ENCODE peak calls at places on chromosomes 6 and 20, in eight cellular contexts. One of them, this sample, is unnamed. For H3K9me3, the result is how much of the 10 kb centered on the place peaks cover.

GRCh38 chr20:62292115-62292514 is 10.7 kb upstream of the ADRM1 start:
- DNase-seq in heart left ventricle: no peak
- DNase-seq in gastrocnemius medialis: no peak
- DNase-seq in tibial nerve: no peak
- DNase-seq in HCT116: no peak
- DNase-seq in upper lobe of left lung: no peak
- DNase-seq in body of pancreas: no peak
- DNase-seq in A549: no peak
- DNase-seq in this sample: no peak

GRCh38 chr20:33909331-33909921 is 84.3 kb upstream of the RALY start:
- DNase-seq in A549: peak
- DNase-seq in tibial nerve: no peak
- DNase-seq in HCT116: peak
- DNase-seq in gastrocnemius medialis: no peak
- DNase-seq in body of pancreas: no peak
- DNase-seq in upper lobe of left lung: no peak
- DNase-seq in heart left ventricle: no peak
- DNase-seq in this sample: no peak

GRCh38 chr6:62283359-62283758 is 2.7 kb downstream of the KHDRBS2 start:
- DNase-seq in heart left ventricle: no peak
- DNase-seq in tibial nerve: no peak
- DNase-seq in HCT116: no peak
- DNase-seq in body of pancreas: no peak
- DNase-seq in A549: no peak
- DNase-seq in gastrocnemius medialis: no peak
- DNase-seq in upper lobe of left lung: no peak
- DNase-seq in this sample: no peak

GRCh38 chr6:37830225-37830624 is 10.7 kb downstream of the ZFAND3 start:
- DNase-seq in HCT116: no peak
- DNase-seq in gastrocnemius medialis: no peak
- DNase-seq in tibial nerve: no peak
- DNase-seq in upper lobe of left lung: no peak
- DNase-seq in A549: no peak
- DNase-seq in heart left ventricle: no peak
- DNase-seq in body of pancreas: no peak
- DNase-seq in this sample: no peak

GRCh38 chr6:47151232-47151898 is 109.2 kb upstream of the ADGRF1 start:
- DNase-seq in tibial nerve: no peak
- DNase-seq in A549: peak
- DNase-seq in HCT116: no peak
- DNase-seq in body of pancreas: no peak
- DNase-seq in heart left ventricle: no peak
- DNase-seq in gastrocnemius medialis: no peak
- DNase-seq in upper lobe of left lung: no peak
- DNase-seq in this sample: no peak

GRCh38 chr6:148342146-148343027 is at the start of gene SASH1:
- DNase-seq in tibial nerve: peak
- DNase-seq in HCT116: peak
- DNase-seq in gastrocnemius medialis: peak
- DNase-seq in heart left ventricle: peak
- DNase-seq in A549: peak
- DNase-seq in body of pancreas: peak
- DNase-seq in upper lobe of left lung: peak
- DNase-seq in this sample: peak

GRCh38 chr6:24125980-24126379 is at the start of gene NRSN1:
- DNase-seq in heart left ventricle: no peak
- DNase-seq in HCT116: no peak
- DNase-seq in upper lobe of left lung: peak
- DNase-seq in body of pancreas: peak
- DNase-seq in tibial nerve: no peak
- DNase-seq in gastrocnemius medialis: no peak
- DNase-seq in A549: no peak
- DNase-seq in this sample: no peak

GRCh38 chr20:7352165-7352564 is 584.7 kb downstream of the BMP2 start:
- DNase-seq in upper lobe of left lung: no peak
- DNase-seq in gastrocnemius medialis: no peak
- DNase-seq in HCT116: no peak
- DNase-seq in tibial nerve: no peak
- DNase-seq in body of pancreas: no peak
- DNase-seq in heart left ventricle: no peak
- DNase-seq in A549: no peak
- DNase-seq in this sample: no peak

GRCh38 chr6:116876635-116877611 is at the start of gene RFX6:
- DNase-seq in gastrocnemius medialis: no peak
- DNase-seq in body of pancreas: peak
- DNase-seq in A549: no peak
- DNase-seq in upper lobe of left lung: peak
- DNase-seq in heart left ventricle: no peak
- DNase-seq in tibial nerve: no peak
- DNase-seq in HCT116: no peak
- DNase-seq in this sample: no peak

GRCh38 chr20:47358672-47359532 is 2.4 kb upstream of the ZMYND8 start:
- DNase-seq in upper lobe of left lung: no peak
- DNase-seq in HCT116: peak
- DNase-seq in heart left ventricle: no peak
- DNase-seq in A549: peak
- DNase-seq in tibial nerve: peak
- DNase-seq in body of pancreas: peak
- DNase-seq in gastrocnemius medialis: peak
- DNase-seq in this sample: peak

GRCh38 chr6:158639056-158639455 is 5.5 kb downstream of the DYNLT1 start:
- DNase-seq in HCT116: no peak
- DNase-seq in gastrocnemius medialis: peak
- DNase-seq in body of pancreas: no peak
- DNase-seq in heart left ventricle: no peak
- DNase-seq in tibial nerve: no peak
- DNase-seq in A549: no peak
- DNase-seq in upper lobe of left lung: no peak
- DNase-seq in this sample: no peak

DNA sequence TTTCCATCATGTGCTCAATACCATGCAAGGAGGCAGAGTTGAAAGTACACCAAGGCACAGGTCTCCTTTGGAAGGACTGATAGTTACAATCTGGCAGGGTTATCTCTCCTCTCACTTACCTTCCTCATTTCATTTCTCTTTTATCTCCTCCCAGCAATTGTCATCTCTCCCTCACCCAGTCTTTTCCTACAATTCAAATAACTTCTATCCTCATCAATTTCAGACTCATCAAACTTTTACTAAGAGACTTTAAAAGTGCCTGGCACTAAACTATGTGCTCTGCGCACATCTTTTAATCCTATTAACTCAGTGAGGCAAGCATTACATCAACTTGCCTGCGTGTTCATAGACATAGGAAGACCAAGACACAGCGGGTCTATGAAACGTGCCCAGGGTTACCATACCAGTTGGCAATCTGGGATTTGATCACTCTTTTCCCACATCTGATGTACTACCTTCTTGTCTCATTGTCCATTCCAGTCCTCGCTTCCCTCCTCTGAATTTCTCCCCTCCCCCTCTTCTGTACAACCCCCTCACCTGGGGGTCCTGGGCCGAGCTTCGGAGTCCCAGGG is 1.2 kb downstream of the VARS1 start:
- DNase-seq in body of pancreas: no peak
- DNase-seq in A549: no peak
- DNase-seq in upper lobe of left lung: no peak
- DNase-seq in heart left ventricle: no peak
- DNase-seq in tibial nerve: no peak
- DNase-seq in HCT116: no peak
- DNase-seq in gastrocnemius medialis: no peak
- DNase-seq in this sample: no peak
- H3K4me3 ChIP-seq in body of pancreas: peak
- H3K4me3 ChIP-seq in A549: peak
- H3K4me3 ChIP-seq in upper lobe of left lung: peak
- H3K4me3 ChIP-seq in heart left ventricle: peak
- H3K4me3 ChIP-seq in tibial nerve: peak
- H3K4me3 ChIP-seq in HCT116: peak
- H3K4me3 ChIP-seq in gastrocnemius medialis: peak
- H3K4me3 ChIP-seq in this sample: peak

GRCh38 chr20:45949542-45950329 is 15.3 kb downstream of the PCIF1 start:
- DNase-seq in gastrocnemius medialis: no peak
- DNase-seq in HCT116: no peak
- DNase-seq in A549: no peak
- DNase-seq in body of pancreas: no peak
- DNase-seq in tibial nerve: no peak
- DNase-seq in upper lobe of left lung: no peak
- DNase-seq in heart left ventricle: no peak
- DNase-seq in this sample: no peak
- TF ChIP-seq POLR2A in gastrocnemius medialis: no peak
- TF ChIP-seq POLR2A in HCT116: no peak
- TF ChIP-seq POLR2A in A549: no peak
- TF ChIP-seq POLR2A in body of pancreas: no peak
- TF ChIP-seq POLR2A in tibial nerve: no peak
- TF ChIP-seq POLR2A in upper lobe of left lung: no peak
- TF ChIP-seq POLR2A in heart left ventricle: no peak
- TF ChIP-seq POLR2A in this sample: no peak

GRCh38 chr6:140311146-140311545 is 936.7 kb upstream of the CITED2 start:
- DNase-seq in A549: no peak
- DNase-seq in gastrocnemius medialis: no peak
- DNase-seq in tibial nerve: no peak
- DNase-seq in body of pancreas: no peak
- DNase-seq in HCT116: no peak
- DNase-seq in upper lobe of left lung: no peak
- DNase-seq in heart left ventricle: no peak
- DNase-seq in this sample: no peak
- H3K9me3 ChIP-seq in A549: under half
- H3K9me3 ChIP-seq in gastrocnemius medialis: under half
- H3K9me3 ChIP-seq in tibial nerve: under half
- H3K9me3 ChIP-seq in body of pancreas: under half
- H3K9me3 ChIP-seq in HCT116: under half
- H3K9me3 ChIP-seq in upper lobe of left lung: under half
- H3K9me3 ChIP-seq in heart left ventricle: under half
- H3K9me3 ChIP-seq in this sample: under half

GRCh38 chr6:98547151-98547550 is 287.2 kb upstream of the POU3F2 start:
- DNase-seq in tibial nerve: no peak
- DNase-seq in gastrocnemius medialis: no peak
- DNase-seq in heart left ventricle: no peak
- DNase-seq in HCT116: no peak
- DNase-seq in upper lobe of left lung: no peak
- DNase-seq in A549: no peak
- DNase-seq in body of pancreas: no peak
- DNase-seq in this sample: no peak
- H3K4me3 ChIP-seq in tibial nerve: no peak
- H3K4me3 ChIP-seq in gastrocnemius medialis: no peak
- H3K4me3 ChIP-seq in heart left ventricle: no peak
- H3K4me3 ChIP-seq in HCT116: no peak
- H3K4me3 ChIP-seq in upper lobe of left lung: no peak
- H3K4me3 ChIP-seq in A549: no peak
- H3K4me3 ChIP-seq in body of pancreas: no peak
- H3K4me3 ChIP-seq in this sample: no peak

GRCh38 chr6:98945311-98946005 is 2.3 kb downstream of the FBXL4 start:
- DNase-seq in body of pancreas: no peak
- DNase-seq in A549: no peak
- DNase-seq in upper lobe of left lung: no peak
- DNase-seq in HCT116: no peak
- DNase-seq in heart left ventricle: no peak
- DNase-seq in gastrocnemius medialis: no peak
- DNase-seq in tibial nerve: no peak
- DNase-seq in this sample: no peak

GRCh38 chr6:98949589-98949988 is 1.8 kb upstream of the FBXL4 start:
- DNase-seq in body of pancreas: no peak
- DNase-seq in tibial nerve: no peak
- DNase-seq in HCT116: no peak
- DNase-seq in upper lobe of left lung: no peak
- DNase-seq in A549: no peak
- DNase-seq in heart left ventricle: no peak
- DNase-seq in gastrocnemius medialis: no peak
- DNase-seq in this sample: no peak

GRCh38 chr6:98946266-98946817 is 1.4 kb downstream of the FBXL4 start:
- DNase-seq in gastrocnemius medialis: no peak
- DNase-seq in body of pancreas: no peak
- DNase-seq in HCT116: no peak
- DNase-seq in A549: no peak
- DNase-seq in upper lobe of left lung: no peak
- DNase-seq in tibial nerve: no peak
- DNase-seq in heart left ventricle: no peak
- DNase-seq in this sample: no peak

GRCh38 chr6:98946877-98947410 is 802 bp downstream of the FBXL4 start:
- DNase-seq in gastrocnemius medialis: peak
- DNase-seq in tibial nerve: peak
- DNase-seq in HCT116: no peak
- DNase-seq in body of pancreas: peak
- DNase-seq in upper lobe of left lung: no peak
- DNase-seq in A549: peak
- DNase-seq in heart left ventricle: peak
- DNase-seq in this sample: peak

DNA sequence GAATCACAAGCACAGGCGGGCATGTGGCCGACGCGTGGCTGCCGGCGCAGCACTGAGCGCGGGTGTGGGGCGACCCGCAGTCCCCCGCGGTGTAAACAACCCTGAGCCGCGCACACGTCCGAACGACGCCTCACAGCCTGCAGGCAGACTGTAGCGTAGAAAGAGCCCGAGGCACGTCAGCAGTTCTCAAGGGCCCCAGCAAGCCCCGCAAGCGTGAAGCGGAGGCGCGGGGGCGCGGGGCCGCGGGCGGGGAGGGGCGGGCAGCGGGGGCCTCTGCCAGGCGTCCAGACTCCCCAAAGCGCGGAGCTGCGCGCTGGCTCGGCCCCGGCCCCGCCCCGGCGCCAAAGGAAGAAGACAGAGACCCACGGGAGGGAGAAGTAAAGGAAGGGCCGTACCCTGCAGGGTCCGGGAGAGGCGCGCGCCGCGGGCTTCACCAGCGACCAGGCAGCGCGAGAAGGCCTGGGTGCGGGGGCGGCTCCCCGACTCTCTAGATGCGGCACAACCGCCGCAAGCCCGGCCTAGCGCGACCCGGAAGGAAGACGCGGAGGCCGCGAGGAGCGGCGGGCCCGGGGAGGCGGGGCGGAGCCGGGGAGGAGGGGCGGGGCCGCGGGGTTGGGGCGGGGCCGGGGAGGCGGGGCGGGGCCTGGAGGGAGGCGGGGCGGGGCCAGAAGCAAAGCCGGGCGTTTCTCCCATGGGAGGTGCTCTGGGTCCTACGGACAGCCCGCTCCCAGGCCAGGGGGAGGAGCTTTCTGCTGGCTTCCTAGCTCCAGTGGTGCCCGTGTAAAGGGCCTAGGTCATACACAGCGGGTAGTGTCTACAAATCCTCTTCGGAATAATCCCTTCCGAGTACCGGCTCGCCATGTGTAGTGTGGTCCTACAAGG is at the start of gene FBXL4:
- DNase-seq in HCT116: peak
- DNase-seq in A549: peak
- DNase-seq in heart left ventricle: peak
- DNase-seq in upper lobe of left lung: peak
- DNase-seq in body of pancreas: peak
- DNase-seq in tibial nerve: peak
- DNase-seq in gastrocnemius medialis: peak
- DNase-seq in this sample: peak
- TF ChIP-seq POLR2A in HCT116: peak
- TF ChIP-seq POLR2A in A549: peak
- TF ChIP-seq POLR2A in heart left ventricle: peak
- TF ChIP-seq POLR2A in upper lobe of left lung: peak
- TF ChIP-seq POLR2A in body of pancreas: peak
- TF ChIP-seq POLR2A in tibial nerve: peak
- TF ChIP-seq POLR2A in gastrocnemius medialis: peak
- TF ChIP-seq POLR2A in this sample: no peak